ENCODE peak calls at places on chromosomes 3 and 15, in seven cellular contexts. W, P, G, O, I, E and B are unnamed samples.

GRCh38 chr3:30606301-30607031 is at the start of gene TGFBR2:
- DNase-seq in E (peak; percentile 94), G (peak; percentile 90), W (peak; percentile 94), O (peak; percentile 96), P (peak; percentile 91), I (peak; percentile 97), B (peak; percentile 98)

GRCh38 chr3:157541506-157542236 is 38.5 kb upstream of the VEPH1 start:
- DNase-seq in W (no peak), I (no peak), E (no peak), P (no peak), G (no peak), O (no peak), B (no peak)

GRCh38 chr3:158491968-158492367 is 79.0 kb upstream of the MLF1 start:
- DNase-seq in P (no peak), O (no peak), W (no peak), I (no peak), E (no peak), G (no peak), B (no peak)

GRCh38 chr3:65787827-65788226 is 250.9 kb downstream of the MAGI1 start:
- DNase-seq in P (no peak), I (no peak), E (no peak), W (no peak), O (no peak), G (no peak), B (no peak)

GRCh38 chr3:126959921-126960603 is 22.9 kb upstream of the PLXNA1 start:
- DNase-seq in E (no peak), G (peak; percentile 68), P (no peak), W (no peak), O (no peak), I (no peak), B (peak; percentile 47)

GRCh38 chr3:178170698-178171535 is 365.3 kb upstream of the KCNMB2 start:
- DNase-seq in P (no peak), G (peak; percentile 15), W (no peak), O (no peak), E (no peak), I (no peak), B (no peak)

GRCh38 chr15:61871926-61872522 is 188.2 kb downstream of the VPS13C start:
- DNase-seq in O (no peak), P (peak; percentile 40), G (peak; percentile 25), E (no peak), W (no peak), I (no peak), B (no peak)

GRCh38 chr3:196775938-196776337 is 36.3 kb downstream of the PAK2 start:
- DNase-seq in E (no peak), P (no peak), G (no peak), O (no peak), I (no peak), W (no peak), B (no peak)

GRCh38 chr3:77690284-77690869 is 650.5 kb downstream of the ROBO2 start:
- DNase-seq in O (no peak), G (no peak), I (no peak), W (no peak), E (no peak), P (no peak), B (no peak)

GRCh38 chr3:78569820-78570219 is 1198.0 kb downstream of the ROBO1 start:
- DNase-seq in O (no peak), W (no peak), E (no peak), I (no peak), P (no peak), G (no peak), B (no peak)

GRCh38 chr3:42728056-42728455 is 25.5 kb upstream of the HHATL start:
- DNase-seq in E (peak; percentile 63), I (no peak), P (no peak), G (no peak), O (no peak), W (peak; percentile 51), B (no peak)

GRCh38 chr3:122621112-122621511 is 43.7 kb downstream of the PARP15 start:
- DNase-seq in I (no peak), G (no peak), E (no peak), W (no peak), O (no peak), P (no peak), B (no peak)

GRCh38 chr3:43191116-43191515 is 85.2 kb upstream of the POMGNT2 start:
- DNase-seq in E (no peak), P (no peak), O (no peak), I (no peak), G (no peak), W (no peak), B (no peak)

GRCh38 chr3:44981220-44981619 is 5.2 kb downstream of the EXOSC7 start:
- DNase-seq in W (no peak), O (no peak), G (no peak), E (no peak), I (no peak), P (no peak), B (no peak)

GRCh38 chr3:16171825-16172224 is 2.7 kb upstream of the GALNT15 start:
- DNase-seq in W (no peak), E (no peak), P (no peak), I (no peak), O (no peak), G (no peak), B (no peak)

GRCh38 chr15:40103864-40104271 is 4.8 kb downstream of the BMF start:
- DNase-seq in I (no peak), E (no peak), W (no peak), G (peak; percentile 44), O (no peak), P (no peak), B (no peak)
- H3K4me1 ChIP-seq in I (peaks cover 29% of the 10 kb centered on the region), E (peaks cover 70% of the 10 kb centered on the region), W (peaks cover 81% of the 10 kb centered on the region), G (peaks cover 43% of the 10 kb centered on the region), O (peaks cover 97% of the 10 kb centered on the region), P (peaks cover 66% of the 10 kb centered on the region), B (peaks cover 8% of the 10 kb centered on the region)

DNA sequence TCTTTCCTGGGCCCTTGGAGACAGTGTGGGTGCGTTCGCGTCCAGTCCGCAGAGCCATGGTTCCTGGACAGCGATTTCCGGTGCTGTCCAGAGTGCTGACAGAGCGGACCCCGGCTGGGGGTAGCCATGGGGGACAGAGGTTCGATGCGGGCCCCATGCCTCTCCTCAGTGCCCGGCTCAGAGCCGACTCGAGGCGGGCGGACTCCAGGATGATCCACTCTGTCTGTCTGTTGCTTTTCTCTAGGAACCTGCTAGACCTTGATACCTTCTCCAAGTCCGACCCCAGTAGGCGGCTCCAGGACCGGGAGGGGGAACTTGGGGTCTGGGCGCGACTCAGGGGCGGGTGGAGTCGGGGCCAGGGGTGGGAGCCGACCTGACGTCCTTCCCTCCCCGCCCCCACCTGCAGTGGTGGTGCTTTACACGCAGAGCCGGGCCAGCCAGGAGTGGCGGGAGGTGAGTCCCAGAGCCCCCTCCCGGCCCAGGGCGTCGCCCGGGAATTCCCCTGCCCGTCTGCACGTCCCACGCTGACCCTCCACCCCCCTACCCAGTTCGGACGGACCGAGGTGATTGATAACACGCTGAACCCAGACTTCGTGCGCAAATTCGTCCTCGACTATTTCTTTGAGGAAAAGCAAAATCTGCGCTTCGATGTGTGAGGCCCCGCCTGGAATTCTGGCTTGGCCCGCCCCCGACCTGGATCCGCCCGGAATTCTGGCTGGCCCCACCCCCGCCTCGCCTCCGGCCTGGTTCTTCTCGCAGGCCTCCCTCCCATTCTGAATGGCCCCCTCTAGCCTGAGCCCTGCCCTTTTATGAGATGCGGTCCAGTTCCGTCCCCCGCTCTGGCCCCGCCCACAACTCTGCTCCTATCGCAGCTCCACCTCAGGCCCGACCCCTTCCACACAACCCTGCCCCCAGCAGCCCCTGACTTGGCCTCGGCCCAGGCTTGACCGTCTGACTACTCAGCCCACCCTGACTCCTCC is 1.0 kb downstream of the CPNE9 start:
- DNase-seq in G (peak; percentile 92), P (no peak), W (peak; percentile 33), E (no peak), I (peak; percentile 32), O (peak; percentile 31), B (peak; percentile 67)
- H3K4me3 ChIP-seq in G (peak overlapping the region; percentile 46), P (no peak overlapping the region), W (peak overlapping the region; percentile 43), E (no peak overlapping the region), I (peak overlapping the region; percentile 9), O (no peak overlapping the region), B (no peak overlapping the region)

GRCh38 chr3:79808515-79808914 is 40.7 kb upstream of the ROBO1 start:
- DNase-seq in O (no peak), G (no peak), W (no peak), I (no peak), E (no peak), P (no peak), B (no peak)
- H3K27ac ChIP-seq in O (no peak overlapping the region), G (no peak overlapping the region), W (no peak overlapping the region), I (no peak overlapping the region), E (no peak overlapping the region), P (no peak overlapping the region), B (no peak overlapping the region)

GRCh38 chr15:69456208-69457166 is 3.9 kb downstream of the RPLP1 start:
- DNase-seq in G (no peak), E (no peak), P (no peak), W (no peak), O (no peak), I (no peak), B (no peak)
- H3K4me1 ChIP-seq in G (no peaks in the 10 kb centered on the region), E (peaks cover 32% of the 10 kb centered on the region), P (peaks cover 33% of the 10 kb centered on the region), W (peaks cover 28% of the 10 kb centered on the region), O (peaks cover 30% of the 10 kb centered on the region), I (peaks cover 5% of the 10 kb centered on the region), B (no peaks in the 10 kb centered on the region)

DNA sequence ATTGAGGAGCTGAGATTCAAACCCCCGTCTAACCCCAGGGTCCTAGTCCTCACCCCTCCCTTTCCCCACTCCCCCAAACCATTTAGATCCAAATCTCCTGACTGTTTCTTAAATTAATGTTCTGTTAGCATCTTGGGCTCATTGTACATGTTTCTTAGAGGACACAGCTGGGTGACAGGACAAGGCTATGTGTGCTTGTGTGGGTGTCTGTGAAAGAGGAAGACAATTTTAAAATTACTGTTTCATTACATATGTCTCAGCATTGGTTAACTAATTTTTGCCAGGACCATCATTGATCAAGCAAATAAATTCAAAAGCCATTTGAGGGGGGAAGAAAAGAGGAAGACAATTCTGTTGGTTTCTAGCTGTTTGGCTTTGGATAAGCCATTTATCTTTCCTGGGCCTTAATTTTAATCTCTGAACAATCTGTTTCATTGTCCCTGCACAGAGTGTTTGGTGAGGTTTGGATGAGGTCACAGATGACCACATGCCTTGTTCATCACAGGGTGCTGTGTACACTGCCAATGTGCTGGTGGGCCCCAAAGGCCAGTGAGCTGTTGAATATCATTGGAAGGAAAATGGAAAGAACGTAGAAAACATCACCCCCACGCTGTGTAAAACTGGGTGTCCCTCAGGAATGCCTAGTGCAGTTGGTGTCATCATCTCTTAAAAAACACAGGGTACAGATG is 51.9 kb downstream of the RPLP1 start:
- DNase-seq in W (no peak), O (no peak), G (no peak), P (no peak), E (no peak), I (no peak), B (no peak)
- H3K4me3 ChIP-seq in W (no peak overlapping the region), O (no peak overlapping the region), G (no peak overlapping the region), P (no peak overlapping the region), E (no peak overlapping the region), I (no peak overlapping the region), B (no peak overlapping the region)